ENCODE peak calls at places on chromosome 9, in nine cellular contexts. One of them, this sample, is unnamed.

GRCh38 chr9:87343816-87344438 is 153.7 kb upstream of the DAPK1 start:
- DNase-seq in neural progenitor cell: no peak
- DNase-seq in left colon: no peak
- DNase-seq in HTR-8/SVneo: no peak
- DNase-seq in stimulated activated CD4-positive, alpha-beta T cell treated with anti-CD3 and anti-CD28 coated beads, Interleukin-4, amount 100 ng/mL, for 4 hours: no peak
- DNase-seq in fibroblast of the conjunctiva: no peak
- DNase-seq in ureter: no peak
- DNase-seq in central memory CD4-positive, alpha-beta T cell: no peak
- DNase-seq in HL-60: no peak
- DNase-seq in this sample: no peak

GRCh38 chr9:71725590-71726338 is 42.5 kb downstream of the CEMIP2 start:
- DNase-seq in neural progenitor cell: no peak
- DNase-seq in left colon: no peak
- DNase-seq in HTR-8/SVneo: peak
- DNase-seq in stimulated activated CD4-positive, alpha-beta T cell treated with anti-CD3 and anti-CD28 coated beads, Interleukin-4, amount 100 ng/mL, for 4 hours: no peak
- DNase-seq in fibroblast of the conjunctiva: no peak
- DNase-seq in ureter: no peak
- DNase-seq in central memory CD4-positive, alpha-beta T cell: no peak
- DNase-seq in HL-60: no peak
- DNase-seq in this sample: no peak

GRCh38 chr9:130890869-130891698 is 5.5 kb downstream of the QRFP start:
- DNase-seq in neural progenitor cell: no peak
- DNase-seq in left colon: no peak
- DNase-seq in HTR-8/SVneo: no peak
- DNase-seq in stimulated activated CD4-positive, alpha-beta T cell treated with anti-CD3 and anti-CD28 coated beads, Interleukin-4, amount 100 ng/mL, for 4 hours: no peak
- DNase-seq in fibroblast of the conjunctiva: no peak
- DNase-seq in ureter: no peak
- DNase-seq in central memory CD4-positive, alpha-beta T cell: no peak
- DNase-seq in HL-60: no peak
- DNase-seq in this sample: no peak

GRCh38 chr9:35679091-35679490 is 5.4 kb downstream of the CA9 start:
- DNase-seq in neural progenitor cell: no peak
- DNase-seq in left colon: no peak
- DNase-seq in HTR-8/SVneo: no peak
- DNase-seq in stimulated activated CD4-positive, alpha-beta T cell treated with anti-CD3 and anti-CD28 coated beads, Interleukin-4, amount 100 ng/mL, for 4 hours: no peak
- DNase-seq in fibroblast of the conjunctiva: no peak
- DNase-seq in ureter: no peak
- DNase-seq in central memory CD4-positive, alpha-beta T cell: no peak
- DNase-seq in HL-60: no peak
- DNase-seq in this sample: no peak

GRCh38 chr9:130172858-130173461 is 756 bp downstream of the NCS1 start:
- DNase-seq in neural progenitor cell: peak
- DNase-seq in left colon: no peak
- DNase-seq in HTR-8/SVneo: no peak
- DNase-seq in stimulated activated CD4-positive, alpha-beta T cell treated with anti-CD3 and anti-CD28 coated beads, Interleukin-4, amount 100 ng/mL, for 4 hours: peak
- DNase-seq in fibroblast of the conjunctiva: no peak
- DNase-seq in ureter: no peak
- DNase-seq in central memory CD4-positive, alpha-beta T cell: no peak
- DNase-seq in HL-60: no peak
- DNase-seq in this sample: no peak

GRCh38 chr9:5630038-5630507 is 1.2 kb downstream of the RIC1 start:
- DNase-seq in neural progenitor cell: no peak
- DNase-seq in left colon: no peak
- DNase-seq in HTR-8/SVneo: peak
- DNase-seq in stimulated activated CD4-positive, alpha-beta T cell treated with anti-CD3 and anti-CD28 coated beads, Interleukin-4, amount 100 ng/mL, for 4 hours: no peak
- DNase-seq in fibroblast of the conjunctiva: no peak
- DNase-seq in ureter: no peak
- DNase-seq in central memory CD4-positive, alpha-beta T cell: peak
- DNase-seq in HL-60: no peak
- DNase-seq in this sample: no peak

GRCh38 chr9:129604766-129605163 is 16.1 kb downstream of the C9orf50 start:
- DNase-seq in neural progenitor cell: no peak
- DNase-seq in left colon: no peak
- DNase-seq in HTR-8/SVneo: no peak
- DNase-seq in stimulated activated CD4-positive, alpha-beta T cell treated with anti-CD3 and anti-CD28 coated beads, Interleukin-4, amount 100 ng/mL, for 4 hours: no peak
- DNase-seq in fibroblast of the conjunctiva: no peak
- DNase-seq in ureter: no peak
- DNase-seq in central memory CD4-positive, alpha-beta T cell: no peak
- DNase-seq in HL-60: no peak
- DNase-seq in this sample: no peak

GRCh38 chr9:132372177-132373095 is 17.6 kb upstream of the SETX start:
- DNase-seq in neural progenitor cell: no peak
- DNase-seq in left colon: peak
- DNase-seq in HTR-8/SVneo: peak
- DNase-seq in stimulated activated CD4-positive, alpha-beta T cell treated with anti-CD3 and anti-CD28 coated beads, Interleukin-4, amount 100 ng/mL, for 4 hours: no peak
- DNase-seq in fibroblast of the conjunctiva: no peak
- DNase-seq in ureter: peak
- DNase-seq in central memory CD4-positive, alpha-beta T cell: no peak
- DNase-seq in HL-60: peak
- DNase-seq in this sample: no peak

GRCh38 chr9:112495614-112496013 is 9.0 kb downstream of the KIAA1958 start:
- DNase-seq in neural progenitor cell: no peak
- DNase-seq in left colon: no peak
- DNase-seq in HTR-8/SVneo: no peak
- DNase-seq in stimulated activated CD4-positive, alpha-beta T cell treated with anti-CD3 and anti-CD28 coated beads, Interleukin-4, amount 100 ng/mL, for 4 hours: no peak
- DNase-seq in fibroblast of the conjunctiva: no peak
- DNase-seq in ureter: no peak
- DNase-seq in central memory CD4-positive, alpha-beta T cell: no peak
- DNase-seq in HL-60: peak
- DNase-seq in this sample: no peak

GRCh38 chr9:69649566-69650260 is 22.5 kb downstream of the APBA1 start:
- DNase-seq in neural progenitor cell: no peak
- DNase-seq in left colon: no peak
- DNase-seq in HTR-8/SVneo: no peak
- DNase-seq in stimulated activated CD4-positive, alpha-beta T cell treated with anti-CD3 and anti-CD28 coated beads, Interleukin-4, amount 100 ng/mL, for 4 hours: no peak
- DNase-seq in fibroblast of the conjunctiva: no peak
- DNase-seq in ureter: no peak
- DNase-seq in central memory CD4-positive, alpha-beta T cell: no peak
- DNase-seq in HL-60: no peak
- DNase-seq in this sample: no peak

GRCh38 chr9:82466616-82467251 is 478.2 kb downstream of the SPATA31D1 start:
- DNase-seq in neural progenitor cell: peak
- DNase-seq in left colon: no peak
- DNase-seq in HTR-8/SVneo: no peak
- DNase-seq in stimulated activated CD4-positive, alpha-beta T cell treated with anti-CD3 and anti-CD28 coated beads, Interleukin-4, amount 100 ng/mL, for 4 hours: no peak
- DNase-seq in fibroblast of the conjunctiva: peak
- DNase-seq in ureter: no peak
- DNase-seq in central memory CD4-positive, alpha-beta T cell: no peak
- DNase-seq in HL-60: no peak
- DNase-seq in this sample: no peak

GRCh38 chr9:23733495-23734078 is 92.5 kb downstream of the ELAVL2 start:
- DNase-seq in neural progenitor cell: no peak
- DNase-seq in left colon: no peak
- DNase-seq in HTR-8/SVneo: no peak
- DNase-seq in stimulated activated CD4-positive, alpha-beta T cell treated with anti-CD3 and anti-CD28 coated beads, Interleukin-4, amount 100 ng/mL, for 4 hours: no peak
- DNase-seq in fibroblast of the conjunctiva: no peak
- DNase-seq in ureter: no peak
- DNase-seq in central memory CD4-positive, alpha-beta T cell: no peak
- DNase-seq in HL-60: no peak
- DNase-seq in this sample: no peak

GRCh38 chr9:121692606-121693505 is 41.4 kb downstream of the DAB2IP start:
- DNase-seq in neural progenitor cell: peak
- DNase-seq in left colon: no peak
- DNase-seq in HTR-8/SVneo: peak
- DNase-seq in stimulated activated CD4-positive, alpha-beta T cell treated with anti-CD3 and anti-CD28 coated beads, Interleukin-4, amount 100 ng/mL, for 4 hours: no peak
- DNase-seq in fibroblast of the conjunctiva: no peak
- DNase-seq in ureter: no peak
- DNase-seq in central memory CD4-positive, alpha-beta T cell: no peak
- DNase-seq in HL-60: peak
- DNase-seq in this sample: no peak

GRCh38 chr9:75552941-75553340 is 337.5 kb upstream of the PCSK5 start:
- DNase-seq in neural progenitor cell: no peak
- DNase-seq in left colon: no peak
- DNase-seq in HTR-8/SVneo: no peak
- DNase-seq in stimulated activated CD4-positive, alpha-beta T cell treated with anti-CD3 and anti-CD28 coated beads, Interleukin-4, amount 100 ng/mL, for 4 hours: no peak
- DNase-seq in fibroblast of the conjunctiva: no peak
- DNase-seq in ureter: no peak
- DNase-seq in central memory CD4-positive, alpha-beta T cell: no peak
- DNase-seq in HL-60: no peak
- DNase-seq in this sample: no peak

GRCh38 chr9:31588010-31588409 is 796.4 kb upstream of the ACO1 start:
- DNase-seq in neural progenitor cell: no peak
- DNase-seq in left colon: no peak
- DNase-seq in HTR-8/SVneo: no peak
- DNase-seq in stimulated activated CD4-positive, alpha-beta T cell treated with anti-CD3 and anti-CD28 coated beads, Interleukin-4, amount 100 ng/mL, for 4 hours: no peak
- DNase-seq in fibroblast of the conjunctiva: no peak
- DNase-seq in ureter: no peak
- DNase-seq in central memory CD4-positive, alpha-beta T cell: no peak
- DNase-seq in HL-60: no peak
- DNase-seq in this sample: peak

GRCh38 chr9:110536802-110537201 is 42.7 kb downstream of the SVEP1 start:
- DNase-seq in neural progenitor cell: no peak
- DNase-seq in left colon: no peak
- DNase-seq in HTR-8/SVneo: no peak
- DNase-seq in stimulated activated CD4-positive, alpha-beta T cell treated with anti-CD3 and anti-CD28 coated beads, Interleukin-4, amount 100 ng/mL, for 4 hours: no peak
- DNase-seq in fibroblast of the conjunctiva: peak
- DNase-seq in ureter: no peak
- DNase-seq in central memory CD4-positive, alpha-beta T cell: no peak
- DNase-seq in HL-60: no peak
- DNase-seq in this sample: no peak

GRCh38 chr9:38195737-38196161 is 126.7 kb upstream of the SHB start:
- DNase-seq in neural progenitor cell: no peak
- DNase-seq in left colon: no peak
- DNase-seq in HTR-8/SVneo: no peak
- DNase-seq in stimulated activated CD4-positive, alpha-beta T cell treated with anti-CD3 and anti-CD28 coated beads, Interleukin-4, amount 100 ng/mL, for 4 hours: no peak
- DNase-seq in fibroblast of the conjunctiva: no peak
- DNase-seq in ureter: no peak
- DNase-seq in central memory CD4-positive, alpha-beta T cell: no peak
- DNase-seq in HL-60: no peak
- DNase-seq in this sample: no peak

GRCh38 chr9:89410709-89411111 is 87.2 kb downstream of the SEMA4D start:
- DNase-seq in neural progenitor cell: no peak
- DNase-seq in left colon: no peak
- DNase-seq in HTR-8/SVneo: no peak
- DNase-seq in stimulated activated CD4-positive, alpha-beta T cell treated with anti-CD3 and anti-CD28 coated beads, Interleukin-4, amount 100 ng/mL, for 4 hours: peak
- DNase-seq in fibroblast of the conjunctiva: no peak
- DNase-seq in ureter: no peak
- DNase-seq in central memory CD4-positive, alpha-beta T cell: peak
- DNase-seq in HL-60: no peak
- DNase-seq in this sample: no peak

GRCh38 chr9:89661391-89661949 is 56.7 kb downstream of the GADD45G start:
- DNase-seq in neural progenitor cell: no peak
- DNase-seq in left colon: peak
- DNase-seq in HTR-8/SVneo: no peak
- DNase-seq in stimulated activated CD4-positive, alpha-beta T cell treated with anti-CD3 and anti-CD28 coated beads, Interleukin-4, amount 100 ng/mL, for 4 hours: no peak
- DNase-seq in fibroblast of the conjunctiva: no peak
- DNase-seq in ureter: no peak
- DNase-seq in central memory CD4-positive, alpha-beta T cell: no peak
- DNase-seq in HL-60: peak
- DNase-seq in this sample: no peak

GRCh38 chr9:15225564-15226126 is 81.4 kb downstream of the TTC39B start:
- DNase-seq in neural progenitor cell: no peak
- DNase-seq in left colon: no peak
- DNase-seq in HTR-8/SVneo: no peak
- DNase-seq in stimulated activated CD4-positive, alpha-beta T cell treated with anti-CD3 and anti-CD28 coated beads, Interleukin-4, amount 100 ng/mL, for 4 hours: no peak
- DNase-seq in fibroblast of the conjunctiva: no peak
- DNase-seq in ureter: no peak
- DNase-seq in central memory CD4-positive, alpha-beta T cell: no peak
- DNase-seq in HL-60: no peak
- DNase-seq in this sample: no peak

GRCh38 chr9:130239741-130240241 is 25.8 kb upstream of the HMCN2 start:
- DNase-seq in neural progenitor cell: no peak
- DNase-seq in left colon: no peak
- DNase-seq in HTR-8/SVneo: no peak
- DNase-seq in stimulated activated CD4-positive, alpha-beta T cell treated with anti-CD3 and anti-CD28 coated beads, Interleukin-4, amount 100 ng/mL, for 4 hours: peak
- DNase-seq in fibroblast of the conjunctiva: no peak
- DNase-seq in ureter: no peak
- DNase-seq in central memory CD4-positive, alpha-beta T cell: no peak
- DNase-seq in HL-60: no peak
- DNase-seq in this sample: no peak

GRCh38 chr9:126536131-126536530 is 77.6 kb upstream of the LMX1B start:
- DNase-seq in neural progenitor cell: no peak
- DNase-seq in left colon: no peak
- DNase-seq in HTR-8/SVneo: no peak
- DNase-seq in stimulated activated CD4-positive, alpha-beta T cell treated with anti-CD3 and anti-CD28 coated beads, Interleukin-4, amount 100 ng/mL, for 4 hours: no peak
- DNase-seq in fibroblast of the conjunctiva: no peak
- DNase-seq in ureter: no peak
- DNase-seq in central memory CD4-positive, alpha-beta T cell: no peak
- DNase-seq in HL-60: no peak
- DNase-seq in this sample: no peak

This sample was measured in NCI-H2029 treated with DMSO at 0.1 percent for 48 hours.